ENCODE peak calls at places on chromosomes 11 and 22, in nine cellular contexts. M is SK-N-SH, D is cardiac fibroblast, S is ovary, H is bronchial epithelial cell, O is thoracic aorta, L is breast epithelium, X is tibial nerve, A is AG04449. Y is an unnamed sample.

GRCh38 chr11:19380375-19380774 is 139.6 kb upstream of the E2F8 start:
- DNase-seq in O (no peak), X (no peak), S (no peak), H (peak), M (no peak), L (no peak), A (no peak), D (peak), Y (no peak)

GRCh38 chr11:36211735-36212430 is 77.3 kb downstream of the COMMD9 start:
- DNase-seq in M (peak), H (no peak), S (no peak), X (no peak), D (no peak), L (no peak), A (no peak), O (no peak), Y (no peak)

GRCh38 chr11:115226556-115226955 is 277.7 kb downstream of the CADM1 start:
- DNase-seq in H (peak), L (no peak), D (peak), S (no peak), M (no peak), A (peak), X (no peak), O (no peak), Y (no peak)

GRCh38 chr11:118705796-118706545 is 26.5 kb upstream of the TREH start:
- DNase-seq in A (no peak), S (no peak), M (peak), X (no peak), H (no peak), O (no peak), L (no peak), D (no peak), Y (no peak)

GRCh38 chr22:38176170-38176741 is 5.4 kb downstream of the PLA2G6 start:
- DNase-seq in L (peak), X (peak), M (no peak), H (peak), A (peak), D (peak), O (no peak), S (peak), Y (no peak)

GRCh38 chr11:31106963-31107576 is 262.5 kb downstream of the DCDC1 start:
- DNase-seq in D (peak), S (peak), M (peak), L (no peak), A (no peak), H (peak), O (no peak), X (peak), Y (no peak)

GRCh38 chr11:1382831-1383607 is 6.7 kb upstream of the BRSK2 start:
- DNase-seq in A (no peak), M (peak), H (peak), X (peak), L (peak), O (peak), D (peak), S (peak), Y (peak)

GRCh38 chr11:47355283-47356128 is 3.0 kb upstream of the MYBPC3 start:
- DNase-seq in S (peak), L (peak), M (peak), O (peak), H (peak), A (peak), D (peak), X (peak), Y (peak)

GRCh38 chr11:15493921-15494630 is 379.4 kb downstream of the INSC start:
- DNase-seq in S (no peak), H (peak), D (no peak), A (no peak), O (no peak), L (no peak), X (no peak), M (peak), Y (no peak)

GRCh38 chr11:126452256-126452655 is 96.8 kb downstream of the ST3GAL4 start:
- DNase-seq in O (no peak), X (no peak), D (no peak), H (no peak), L (no peak), S (no peak), M (peak), A (no peak), Y (no peak)

GRCh38 chr11:40885257-40885947 is 574.0 kb downstream of the LRRC4C start:
- DNase-seq in S (no peak), X (no peak), A (no peak), H (peak), M (no peak), L (no peak), O (no peak), D (no peak), Y (no peak)

GRCh38 chr11:108559904-108560303 is 33.7 kb downstream of the EXPH5 start:
- DNase-seq in S (no peak), L (no peak), O (no peak), M (no peak), D (peak), H (no peak), X (no peak), A (peak), Y (no peak)

GRCh38 chr22:42432020-42432596 is at the start of gene NFAM1:
- DNase-seq in H (no peak), A (no peak), X (no peak), S (no peak), L (no peak), D (no peak), M (no peak), O (no peak), Y (peak)

GRCh38 chr11:133966924-133967598 is 10.3 kb upstream of the IGSF9B start:
- DNase-seq in D (no peak), X (no peak), S (no peak), H (no peak), O (no peak), A (no peak), M (peak), L (no peak), Y (peak)

GRCh38 chr11:64869571-64870175 is 8.7 kb downstream of the EHD1 start:
- DNase-seq in L (no peak), M (no peak), D (no peak), H (no peak), S (no peak), X (no peak), A (no peak), O (no peak), Y (no peak)

DNA sequence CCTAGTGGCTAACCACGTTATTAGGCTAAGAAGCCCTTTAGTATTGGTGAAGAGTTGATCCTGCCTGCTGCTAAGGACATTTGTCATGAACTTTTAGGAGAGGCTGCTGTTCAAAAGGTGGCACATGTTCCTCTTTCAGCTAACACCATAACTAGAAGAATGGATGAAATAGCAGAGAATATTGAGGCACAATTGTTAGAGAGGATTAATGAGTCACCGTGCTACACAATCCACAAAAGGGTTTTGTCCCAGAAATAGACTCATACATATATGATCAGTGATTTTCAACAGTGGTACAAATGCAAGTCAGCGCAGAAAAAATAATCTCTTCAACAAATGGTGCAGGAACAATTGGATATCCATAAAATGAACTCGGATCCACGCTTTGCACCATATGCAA is 7.0 kb upstream of the MSANTD2 start:
- DNase-seq in O (no peak), D (no peak), M (no peak), S (no peak), H (no peak), A (no peak), L (no peak), X (no peak), Y (no peak)
- TF ChIP-seq CTCF in O (no peak), D (no peak), M (no peak), S (no peak), H (no peak), A (no peak), L (no peak), X (no peak), Y (no peak)

DNA sequence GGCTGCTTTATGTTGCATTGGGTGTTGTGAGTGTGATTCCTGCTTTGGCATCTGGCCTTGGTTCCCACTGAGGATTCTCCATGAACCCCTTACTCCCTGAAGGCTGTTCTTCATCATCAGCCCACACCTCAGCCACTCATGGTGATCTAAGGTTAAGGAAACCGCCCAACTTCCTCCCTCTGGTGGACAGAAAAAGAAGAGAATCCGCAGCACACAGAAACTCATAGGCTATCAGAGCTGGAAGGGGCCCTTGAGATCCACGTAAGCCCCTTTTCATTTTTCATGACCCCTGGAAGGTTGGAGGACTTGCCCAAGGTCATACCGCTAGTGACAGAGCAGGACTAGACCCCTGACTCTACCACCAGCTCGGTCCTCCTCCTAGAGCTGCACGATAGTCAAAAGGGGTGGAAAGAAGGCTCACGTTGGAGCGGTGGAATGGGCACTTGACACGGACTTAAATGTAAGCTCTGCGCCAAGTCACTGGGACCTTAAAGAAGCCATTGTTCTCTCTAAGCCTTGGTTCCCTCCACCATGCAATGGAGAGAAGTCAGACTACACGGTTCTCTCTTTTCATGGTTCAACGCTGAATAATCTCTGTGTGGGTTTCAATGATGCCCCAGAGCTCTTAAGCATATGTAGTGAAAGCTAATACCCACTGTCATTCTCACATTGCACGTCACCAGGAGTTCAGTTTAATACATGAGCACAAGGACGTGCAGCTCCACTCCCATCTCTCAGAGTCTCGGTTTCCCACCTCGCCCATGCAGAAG is 83.6 kb upstream of the CRTAM start:
- DNase-seq in L (no peak), D (no peak), X (no peak), S (no peak), M (no peak), O (no peak), A (no peak), H (no peak), Y (no peak)
- TF ChIP-seq CTCF in L (no peak), D (peak), X (no peak), S (no peak), M (peak), O (peak), A (peak), H (peak), Y (no peak)

GRCh38 chr11:17351171-17351509 is 460 bp upstream of the NCR3LG1 start:
- DNase-seq in X (no peak), H (no peak), D (no peak), S (no peak), M (no peak), L (no peak), O (no peak), A (no peak), Y (no peak)
- TF ChIP-seq CTCF in X (no peak), H (no peak), D (peak), S (no peak), M (peak), L (no peak), O (no peak), A (peak), Y (no peak)

GRCh38 chr11:57549983-57550382 is 12.6 kb downstream of the SMTNL1 start:
- DNase-seq in A (no peak), O (no peak), X (no peak), S (no peak), M (no peak), H (no peak), D (no peak), L (no peak), Y (no peak)
- TF ChIP-seq CTCF in A (no peak), O (no peak), X (no peak), S (no peak), M (no peak), H (no peak), D (no peak), L (no peak), Y (no peak)

GRCh38 chr11:2929880-2930704 is 872 bp upstream of the PHLDA2 start:
- DNase-seq in X (no peak), S (no peak), D (peak), O (no peak), L (peak), M (peak), A (no peak), H (peak), Y (no peak)
- TF ChIP-seq CTCF in X (no peak), S (no peak), D (peak), O (no peak), L (no peak), M (peak), A (peak), H (no peak), Y (peak)

GRCh38 chr22:27113211-27114030 is 456.0 kb downstream of the MIAT start:
- DNase-seq in D (peak), H (peak), L (no peak), X (peak), S (peak), M (no peak), A (peak), O (peak), Y (no peak)
- TF ChIP-seq CTCF in D (peak), H (no peak), L (no peak), X (no peak), S (no peak), M (peak), A (peak), O (no peak), Y (no peak)

DNA sequence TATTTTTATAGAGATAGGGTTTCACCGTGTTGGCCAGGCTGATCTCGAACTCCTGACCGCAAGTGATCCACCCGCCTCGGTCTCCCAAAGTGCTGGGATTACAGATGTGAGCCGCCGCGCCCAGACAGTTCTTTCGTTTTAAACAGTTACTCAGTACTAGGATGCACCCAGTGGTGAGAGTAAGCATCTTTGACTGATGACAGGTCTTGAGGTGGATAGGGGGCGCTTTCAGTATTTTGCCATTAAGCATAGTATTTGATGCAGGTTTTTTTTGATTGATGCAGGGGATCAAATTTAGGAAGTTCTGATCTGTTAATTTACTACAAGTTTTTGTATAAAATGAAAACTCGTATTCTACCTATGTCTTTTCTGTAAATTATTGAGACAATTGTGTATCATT is 13.2 kb upstream of the TRIM34 start:
- DNase-seq in O (no peak), D (no peak), H (no peak), M (no peak), A (no peak), S (no peak), L (no peak), X (no peak), Y (no peak)
- TF ChIP-seq CTCF in O (no peak), D (no peak), H (no peak), M (peak), A (no peak), S (no peak), L (no peak), X (no peak), Y (no peak)

GRCh38 chr22:23895599-23896144 is 1.5 kb downstream of the MIF start:
- DNase-seq in X (no peak), H (no peak), L (no peak), M (no peak), D (no peak), A (no peak), S (no peak), O (no peak), Y (no peak)

GRCh38 chr22:23897320-23897719 is 3.1 kb downstream of the MIF start:
- DNase-seq in A (no peak), L (no peak), M (no peak), H (no peak), O (no peak), X (no peak), S (no peak), D (no peak), Y (no peak)

GRCh38 chr22:23894710-23895598 is 771 bp downstream of the MIF start:
- DNase-seq in D (peak), O (peak), S (peak), M (peak), X (peak), H (peak), L (peak), A (no peak), Y (no peak)

GRCh38 chr22:23896523-23897186 is 2.5 kb downstream of the MIF start:
- DNase-seq in O (no peak), M (no peak), D (no peak), L (no peak), S (no peak), H (no peak), X (no peak), A (no peak), Y (no peak)

GRCh38 chr22:23896166-23896522 is 2.0 kb downstream of the MIF start:
- DNase-seq in S (no peak), M (no peak), X (no peak), L (no peak), H (no peak), D (no peak), O (no peak), A (no peak), Y (no peak)
- TF ChIP-seq CTCF in S (no peak), M (no peak), X (no peak), L (no peak), H (no peak), D (no peak), O (no peak), A (no peak), Y (no peak)

Y was measured in D721Med.